ENCODE peak calls at places on chromosomes 7 and 10, in six cellular contexts. P is HEK293T; Z is T-helper 9 cell; H is activated naive CD8-positive, alpha-beta T cell treated with anti-CD3 and anti-CD28 coated beads for 36 hours; B is heart right ventricle; R is kidney epithelial cell. V is an unnamed sample.

GRCh38 chr7:2138146-2138765 is 94.5 kb downstream of the MAD1L1 start:
- DNase-seq in P (no peak), Z (no peak), H (peak), B (peak), R (no peak), V (no peak)

GRCh38 chr10:119957451-119957850 is 64.9 kb downstream of the SEC23IP start:
- DNase-seq in P (no peak), Z (no peak), H (no peak), B (no peak), R (no peak), V (no peak)

GRCh38 chr7:99243751-99244337 is 28.8 kb upstream of the MYH16 start:
- DNase-seq in P (no peak), Z (no peak), H (no peak), B (no peak), R (no peak), V (no peak)

GRCh38 chr10:60208676-60209269 is 180.9 kb downstream of the ANK3 start:
- DNase-seq in P (peak), Z (no peak), H (no peak), B (no peak), R (no peak), V (no peak)

GRCh38 chr7:100546129-100546867 is 7.3 kb downstream of the AGFG2 start:
- DNase-seq in P (no peak), Z (no peak), H (peak), B (no peak), R (no peak), V (no peak)

GRCh38 chr10:108303149-108303548 is 1138.6 kb upstream of the SORCS1 start:
- DNase-seq in P (no peak), Z (no peak), H (no peak), B (no peak), R (no peak), V (no peak)

GRCh38 chr7:116249969-116250553 is 39.7 kb downstream of the TES start:
- DNase-seq in P (peak), Z (no peak), H (no peak), B (no peak), R (no peak), V (peak)

GRCh38 chr7:27112960-27113949 is 10.8 kb upstream of the HOXA2 start:
- DNase-seq in P (peak), Z (no peak), H (no peak), B (no peak), R (no peak), V (peak)

GRCh38 chr7:7201583-7202374 is 19.4 kb downstream of the C1GALT1 start:
- DNase-seq in P (no peak), Z (peak), H (peak), B (no peak), R (peak), V (no peak)

GRCh38 chr7:142384508-142384922 is 126.7 kb upstream of the PRSS58 start:
- DNase-seq in P (no peak), Z (no peak), H (peak), B (no peak), R (peak), V (no peak)

GRCh38 chr10:49631975-49632374 is 18.1 kb downstream of the CHAT start:
- DNase-seq in P (no peak), Z (no peak), H (no peak), B (no peak), R (no peak), V (no peak)

GRCh38 chr7:81810448-81811155 is 40.8 kb upstream of the HGF start:
- DNase-seq in P (no peak), Z (no peak), H (no peak), B (no peak), R (no peak), V (no peak)